ENCODE peak calls at places on chromosomes 1 and 21, in ten cellular contexts. Q is ovary, X is suprapubic skin, A is Peyer's patch, I is IMR-90, U is stomach, V is uterus, R is NB4, M is sigmoid colon, F is gastrocnemius medialis. G is an unnamed sample.

GRCh38 chr1:234550341-234551031 is 59.5 kb downstream of the IRF2BP2 start:
- DNase-seq in Q (no peak), X (peak), A (no peak), I (no peak), U (no peak), V (peak), R (no peak), M (peak), F (no peak), G (no peak)

GRCh38 chr1:85569122-85569521 is 11.4 kb upstream of the CCN1 start:
- DNase-seq in Q (no peak), X (no peak), A (no peak), I (peak), U (no peak), V (no peak), R (no peak), M (no peak), F (no peak), G (no peak)

GRCh38 chr21:15514073-15514946 is 215.5 kb upstream of the USP25 start:
- DNase-seq in Q (no peak), X (no peak), A (peak), I (no peak), U (no peak), V (no peak), R (no peak), M (no peak), F (no peak), G (no peak)

GRCh38 chr1:221263831-221264767 is 384.9 kb downstream of the HLX start:
- DNase-seq in Q (no peak), X (peak), A (peak), I (peak), U (peak), V (peak), R (peak), M (peak), F (peak), G (no peak)

GRCh38 chr1:64187646-64188045 is 15.8 kb upstream of the UBE2U start:
- DNase-seq in Q (no peak), X (no peak), A (no peak), I (no peak), U (no peak), V (no peak), R (no peak), M (no peak), F (no peak), G (no peak)

GRCh38 chr1:5728956-5729355 is 263.3 kb downstream of the NPHP4 start:
- DNase-seq in Q (no peak), X (no peak), A (no peak), I (no peak), U (no peak), V (no peak), R (no peak), M (peak), F (no peak), G (no peak)

GRCh38 chr1:93579891-93580290 is 101.7 kb downstream of the BCAR3 start:
- DNase-seq in Q (peak), X (no peak), A (no peak), I (peak), U (peak), V (peak), R (peak), M (peak), F (no peak), G (peak)

GRCh38 chr1:57719274-57719673 is 295.4 kb upstream of the DAB1 start:
- DNase-seq in Q (no peak), X (no peak), A (no peak), I (no peak), U (no peak), V (no peak), R (peak), M (no peak), F (no peak), G (no peak)

GRCh38 chr1:26221094-26221493 is 12.9 kb upstream of the CEP85 start:
- DNase-seq in Q (no peak), X (peak), A (no peak), I (no peak), U (no peak), V (no peak), R (no peak), M (no peak), F (no peak), G (no peak)

GRCh38 chr1:163241716-163242115 is 39.0 kb upstream of the RGS5 start:
- DNase-seq in Q (no peak), X (no peak), A (no peak), I (no peak), U (no peak), V (no peak), R (no peak), M (no peak), F (no peak), G (no peak)

GRCh38 chr1:14944471-14944981 is 209.0 kb upstream of the TMEM51 start:
- DNase-seq in Q (no peak), X (no peak), A (no peak), I (no peak), U (no peak), V (no peak), R (no peak), M (no peak), F (no peak), G (no peak)

GRCh38 chr1:209248649-209249279 is 334.8 kb upstream of the CAMK1G start:
- DNase-seq in Q (no peak), X (no peak), A (peak), I (peak), U (peak), V (peak), R (peak), M (no peak), F (no peak), G (peak)

DNA sequence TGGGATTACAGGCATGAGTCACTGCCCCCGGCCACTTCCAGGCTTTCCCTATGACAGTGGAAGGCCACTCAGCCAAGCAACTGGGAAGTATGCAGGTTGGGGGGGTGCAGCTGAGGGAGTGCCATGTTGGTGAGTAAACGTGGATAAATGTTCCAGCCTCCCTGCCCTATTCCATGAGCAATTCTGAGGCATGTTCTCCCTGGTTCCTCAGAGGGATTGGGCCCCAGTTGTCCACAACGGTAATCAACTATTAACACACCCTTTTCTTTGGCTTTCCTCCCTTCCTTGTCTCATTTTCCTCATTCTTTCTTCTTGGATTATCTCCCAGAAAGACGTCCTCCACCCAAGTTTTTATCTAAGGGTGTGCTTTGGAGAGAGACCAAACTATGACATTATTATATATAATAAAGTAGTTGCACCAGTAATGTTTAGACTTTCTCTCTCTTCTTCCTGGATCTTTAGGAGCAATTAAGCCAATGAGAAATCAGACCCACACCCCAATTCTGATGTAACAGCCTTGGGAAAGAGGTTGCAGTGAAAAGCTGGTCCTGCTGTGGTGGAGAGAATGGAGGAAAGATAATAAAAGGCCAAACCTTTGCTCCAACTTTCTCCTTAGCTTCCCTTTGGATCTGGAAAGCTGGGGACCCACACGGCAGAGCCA is 6.8 kb upstream of the SLAMF9 start:
- DNase-seq in Q (no peak), X (peak), A (no peak), I (peak), U (peak), V (no peak), R (no peak), M (peak), F (no peak), G (no peak)
- H3K4me3 ChIP-seq in Q (no peak), X (peak), A (peak), I (peak), U (peak), V (no peak), R (no peak), M (no peak), F (no peak), G (no peak)

GRCh38 chr1:1956586-1957532 is 37.8 kb upstream of the TMEM52 start:
- DNase-seq in Q (no peak), X (no peak), A (no peak), I (no peak), U (no peak), V (no peak), R (no peak), M (no peak), F (no peak), G (no peak)

GRCh38 chr1:1954015-1954414 is 34.9 kb upstream of the TMEM52 start:
- DNase-seq in Q (no peak), X (no peak), A (no peak), I (no peak), U (no peak), V (no peak), R (no peak), M (no peak), F (no peak), G (no peak)

GRCh38 chr1:1956101-1956500 is 37.0 kb upstream of the TMEM52 start:
- DNase-seq in Q (no peak), X (no peak), A (no peak), I (no peak), U (no peak), V (no peak), R (no peak), M (no peak), F (no peak), G (no peak)

GRCh38 chr1:1954831-1955441 is 35.9 kb upstream of the TMEM52 start:
- DNase-seq in Q (no peak), X (no peak), A (no peak), I (no peak), U (no peak), V (no peak), R (no peak), M (no peak), F (no peak), G (no peak)

DNA sequence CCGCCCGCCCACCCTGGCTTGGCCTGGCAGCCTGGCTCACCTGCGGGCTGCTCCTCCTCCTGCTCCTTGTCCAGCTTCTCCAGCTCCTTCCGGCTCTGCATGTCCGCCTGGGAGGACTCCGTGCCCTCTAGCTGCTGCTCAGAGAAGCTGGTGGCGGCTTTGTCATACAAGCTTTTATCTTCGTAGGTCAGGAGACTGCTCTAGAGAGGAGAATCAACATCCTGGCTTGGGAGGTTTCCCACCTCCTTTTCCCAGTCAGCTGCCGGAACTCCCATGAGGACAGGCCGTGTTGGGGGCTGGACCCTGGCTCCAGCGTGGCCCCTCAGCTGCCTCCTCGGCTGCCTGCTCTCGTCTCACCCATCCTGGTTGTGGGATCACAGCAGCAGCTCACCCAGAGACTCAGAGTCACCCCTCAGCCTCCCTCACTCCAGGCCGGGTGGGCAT is 36.6 kb upstream of the TMEM52 start:
- DNase-seq in Q (no peak), X (no peak), A (no peak), I (no peak), U (no peak), V (no peak), R (no peak), M (no peak), F (no peak), G (no peak)
- TF ChIP-seq POLR2A in Q (no peak), X (no peak), A (no peak), I (no peak), U (no peak), V (no peak), R (no peak), M (no peak), F (no peak), G (no peak)

GRCh38 chr1:156893048-156893953 is at the start of gene PEAR1:
- DNase-seq in Q (peak), X (no peak), A (no peak), I (peak), U (no peak), V (peak), R (no peak), M (peak), F (peak), G (no peak)
- H3K4me3 ChIP-seq in Q (peak), X (peak), A (peak), I (peak), U (peak), V (peak), R (no peak), M (peak), F (peak), G (peak)

DNA sequence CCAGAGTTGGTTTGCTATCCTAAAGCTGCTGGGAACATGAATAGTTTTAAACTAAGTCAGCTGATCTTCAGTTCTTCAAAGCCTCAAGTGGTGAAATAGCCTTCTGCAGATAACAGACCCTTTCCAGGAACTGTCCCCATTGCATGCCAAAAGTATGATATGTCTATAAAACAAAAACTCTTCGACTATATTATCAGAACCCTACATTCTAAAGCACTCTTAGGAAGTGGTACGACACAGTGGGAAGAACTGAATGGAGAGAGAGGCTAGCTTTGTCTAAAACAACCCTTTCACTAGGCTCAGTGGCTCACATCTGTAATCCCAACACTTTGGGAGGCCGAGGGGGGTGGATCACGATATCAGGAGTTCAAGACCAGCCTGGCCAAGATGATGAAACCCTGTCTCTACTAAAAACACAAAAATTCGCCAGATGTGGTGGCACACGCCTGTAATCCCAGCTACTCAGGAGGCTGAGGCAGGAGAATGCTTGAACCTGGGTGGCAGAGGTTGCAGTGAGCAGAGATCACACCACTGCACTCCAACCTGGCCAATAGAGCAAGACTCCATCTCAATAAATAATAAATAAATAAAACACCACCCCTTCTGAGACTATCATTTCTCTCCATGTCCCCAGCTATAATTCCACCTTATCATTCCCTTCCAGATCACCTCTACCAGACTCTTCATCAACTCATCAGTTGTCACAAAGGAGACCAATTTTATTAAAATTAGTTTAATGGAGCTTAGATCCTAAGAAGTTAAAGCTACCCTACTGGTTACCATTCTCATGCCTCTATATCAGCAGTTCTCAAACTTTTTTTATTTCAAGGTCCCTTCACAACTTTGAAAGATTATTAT is 2.3 kb upstream of the FRRS1 start:
- DNase-seq in Q (no peak), X (no peak), A (no peak), I (peak), U (no peak), V (no peak), R (no peak), M (no peak), F (no peak), G (no peak)
- TF ChIP-seq POLR2A in Q (no peak), X (no peak), A (no peak), I (no peak), U (no peak), V (no peak), R (no peak), M (no peak), F (no peak), G (no peak)

GRCh38 chr1:9610548-9610947 is 21.8 kb downstream of the TMEM201 start:
- DNase-seq in Q (no peak), X (no peak), A (no peak), I (no peak), U (no peak), V (no peak), R (no peak), M (no peak), F (no peak), G (no peak)
- H3K4me3 ChIP-seq in Q (no peak), X (no peak), A (no peak), I (no peak), U (no peak), V (no peak), R (no peak), M (no peak), F (no peak), G (no peak)

DNA sequence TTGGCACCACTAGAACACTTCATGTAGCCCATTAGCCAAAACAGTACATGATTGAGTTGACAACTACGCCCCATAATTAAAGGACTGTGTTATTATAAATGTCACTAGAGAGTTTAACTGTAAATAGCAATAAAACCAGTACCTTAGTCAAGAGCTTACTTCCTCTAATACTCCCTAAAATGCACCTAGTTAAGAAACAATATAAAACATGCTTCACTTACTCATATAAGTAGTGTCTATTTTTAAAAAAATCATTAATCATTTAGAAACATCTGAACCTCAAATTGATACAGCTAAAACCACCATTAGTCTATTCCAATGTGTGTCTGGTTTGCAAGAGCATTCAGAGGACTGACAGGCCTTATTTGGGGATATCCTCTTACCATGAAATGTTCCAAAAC is 25.3 kb downstream of the PTP4A2 start:
- DNase-seq in Q (no peak), X (no peak), A (no peak), I (no peak), U (no peak), V (no peak), R (no peak), M (no peak), F (no peak), G (no peak)
- TF ChIP-seq POLR2A in Q (no peak), X (no peak), A (no peak), I (no peak), U (no peak), V (no peak), R (no peak), M (no peak), F (no peak), G (no peak)

GRCh38 chr1:1628656-1629429 is 3.1 kb upstream of the MMP23B start:
- DNase-seq in Q (peak), X (peak), A (peak), I (no peak), U (no peak), V (no peak), R (no peak), M (peak), F (no peak), G (no peak)
- H3K4me3 ChIP-seq in Q (no peak), X (peak), A (peak), I (no peak), U (peak), V (no peak), R (no peak), M (no peak), F (no peak), G (peak)

GRCh38 chr1:226873771-226874578 is 3.6 kb downstream of the PSEN2 start:
- DNase-seq in Q (no peak), X (no peak), A (no peak), I (no peak), U (no peak), V (no peak), R (no peak), M (no peak), F (no peak), G (no peak)
- TF ChIP-seq POLR2A in Q (no peak), X (no peak), A (no peak), I (no peak), U (no peak), V (no peak), R (no peak), M (no peak), F (no peak), G (no peak)

GRCh38 chr1:27488523-27489138 is 1.3 kb downstream of the WASF2 start:
- DNase-seq in Q (no peak), X (peak), A (peak), I (peak), U (no peak), V (no peak), R (peak), M (peak), F (no peak), G (no peak)
- H3K4me3 ChIP-seq in Q (peak), X (peak), A (peak), I (peak), U (peak), V (peak), R (peak), M (peak), F (peak), G (peak)

DNA sequence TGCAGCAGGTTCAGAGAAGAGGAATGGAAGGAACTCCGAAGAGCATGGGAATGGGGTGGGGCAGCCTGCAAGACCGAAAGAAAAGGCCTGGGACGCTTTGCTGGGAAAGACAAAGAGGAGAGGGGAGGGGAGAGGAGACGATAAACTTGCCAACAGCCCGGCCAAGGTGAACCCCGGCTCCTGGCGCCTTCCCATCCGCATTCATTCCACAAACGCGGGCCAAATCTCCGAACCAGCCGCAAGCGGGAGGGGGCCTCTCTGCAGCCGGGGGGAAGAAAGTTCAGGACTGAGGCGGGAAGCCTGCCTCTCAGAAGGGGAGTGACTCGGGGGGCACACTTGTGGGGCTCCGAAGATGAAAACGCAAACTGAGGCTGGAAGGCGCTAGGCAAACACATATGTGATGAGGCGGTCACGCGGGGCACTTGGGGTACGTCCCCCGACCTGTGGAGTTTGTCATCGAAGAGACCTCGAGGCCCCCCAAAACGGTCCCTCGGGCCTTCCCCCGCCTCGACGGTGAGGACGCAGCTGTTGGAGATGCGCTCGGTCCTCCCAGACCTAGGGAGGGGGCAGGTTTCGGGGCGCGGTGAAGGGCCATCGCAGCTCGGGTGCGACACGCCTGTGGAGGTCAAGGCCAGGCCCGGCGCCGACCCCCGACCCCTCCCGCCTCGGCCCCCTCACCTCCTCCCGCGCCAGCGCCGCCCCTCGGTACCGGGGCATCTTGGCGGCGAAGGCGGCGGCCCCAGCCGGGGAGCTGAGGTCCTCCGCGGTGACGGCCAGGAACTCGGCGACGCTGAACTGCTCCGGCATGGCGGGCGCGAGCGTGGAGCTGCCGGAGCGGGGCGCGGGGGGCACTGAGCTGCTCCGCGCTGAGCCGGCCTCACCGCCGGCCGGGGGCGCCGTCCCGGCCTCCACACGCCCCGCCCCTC is at the start of gene ASAP3:
- DNase-seq in Q (peak), X (peak), A (no peak), I (peak), U (peak), V (peak), R (no peak), M (peak), F (peak), G (no peak)
- TF ChIP-seq POLR2A in Q (peak), X (no peak), A (no peak), I (peak), U (no peak), V (peak), R (no peak), M (no peak), F (peak), G (no peak)